ENCODE peak calls at places on chromosomes 5 and 9, in seven cellular contexts. G is Peyer's patch; Q is iPS-NIHi11; M is stimulated activated CD4-positive, alpha-beta T cell treated with anti-CD3 and anti-CD28 coated beads, Interleukin-4, amount 100 ng/mL, for 1 hour; J is K562; D is activated T-cell treated with anti-CD3 and anti-CD28 coated beads for 48 hours; W is coronary artery. Y is an unnamed sample.

GRCh38 chr9:132647355-132647754 is 22.4 kb downstream of the DDX31 start:
- DNase-seq in Q (no peak), W (no peak), M (no peak), G (no peak), J (no peak), D (no peak), Y (no peak)

GRCh38 chr5:126535856-126536545 is 59.0 kb downstream of the ALDH7A1 start:
- DNase-seq in J (no peak), M (no peak), Q (peak), G (no peak), D (no peak), W (no peak), Y (no peak)

GRCh38 chr9:89317282-89317681 is 1.0 kb upstream of the SECISBP2 start:
- DNase-seq in J (no peak), D (no peak), M (no peak), Q (no peak), G (no peak), W (no peak), Y (no peak)

GRCh38 chr5:4104831-4105597 is 509.4 kb downstream of the IRX1 start:
- DNase-seq in Q (no peak), J (no peak), M (no peak), D (no peak), W (no peak), G (no peak), Y (no peak)

GRCh38 chr5:78269088-78269703 is 25.3 kb downstream of the AP3B1 start:
- DNase-seq in W (no peak), D (no peak), Q (peak), J (no peak), G (no peak), M (no peak), Y (no peak)

GRCh38 chr9:2320126-2320525 is 301.5 kb upstream of the VLDLR start:
- DNase-seq in D (no peak), J (no peak), W (no peak), M (no peak), Q (no peak), G (no peak), Y (no peak)

GRCh38 chr5:134365604-134366003 is 1.4 kb downstream of the CDKL3 start:
- DNase-seq in J (no peak), M (no peak), Q (no peak), G (no peak), D (no peak), W (no peak), Y (no peak)

GRCh38 chr5:40605295-40605958 is 74.3 kb upstream of the PTGER4 start:
- DNase-seq in M (no peak), D (no peak), W (no peak), Q (no peak), J (no peak), G (no peak), Y (no peak)

GRCh38 chr9:91298304-91298703 is 63.4 kb downstream of the AUH start:
- DNase-seq in Q (no peak), G (no peak), J (no peak), W (no peak), D (no peak), M (no peak), Y (no peak)

GRCh38 chr9:137550958-137551655 is 572 bp upstream of the MRPL41 start:
- DNase-seq in G (no peak), M (no peak), D (no peak), W (no peak), J (no peak), Q (peak), Y (peak)

GRCh38 chr9:133354766-133355165 is 1.5 kb downstream of the SURF1 start:
- DNase-seq in W (no peak), M (no peak), G (no peak), Q (no peak), D (no peak), J (no peak), Y (no peak)

GRCh38 chr5:78495800-78496199 is 135.4 kb downstream of the SCAMP1 start:
- DNase-seq in J (no peak), G (no peak), Q (peak), M (no peak), W (no peak), D (no peak), Y (no peak)

GRCh38 chr9:127396253-127396807 is 639 bp upstream of the SLC2A8 start:
- DNase-seq in Q (peak), M (no peak), D (no peak), G (no peak), W (no peak), J (no peak), Y (no peak)

GRCh38 chr5:107381189-107381856 is 289.4 kb downstream of the EFNA5 start:
- DNase-seq in D (no peak), W (no peak), J (no peak), M (no peak), Q (no peak), G (no peak), Y (no peak)

Y was measured in stimulated activated naive CD8-positive, alpha-beta T cell treated with anti-CD3 and anti-CD28 coated beads, Interleukin-15, amount 100 ng/mL, for 72 hours.